ENCODE peak calls at places on chromosome 2, in seven cellular contexts. F is non-pigmented ciliary epithelial cell, T is amygdala, J is AG08396, N is vagina, G is GM03348, A is T-helper 9 cell. P is an unnamed sample.

GRCh38 chr2:75153221-75153620 is 46.1 kb downstream of the TACR1 start:
- DNase-seq in F (no peak), T (no peak), J (no peak), N (no peak), G (no peak), A (no peak), P (no peak)

GRCh38 chr2:33298233-33298632 is 178.2 kb upstream of the RASGRP3 start:
- DNase-seq in F (no peak), T (no peak), J (no peak), N (no peak), G (peak; percentile 70), A (no peak), P (no peak)

GRCh38 chr2:217477583-217477982 is 525.2 kb downstream of the TNS1 start:
- DNase-seq in F (no peak), T (no peak), J (no peak), N (no peak), G (no peak), A (no peak), P (no peak)

GRCh38 chr2:199458017-199458805 is 472 bp upstream of the SATB2 start:
- DNase-seq in F (no peak), T (no peak), J (peak; percentile 68), N (no peak), G (peak; percentile 69), A (no peak), P (no peak)

GRCh38 chr2:235378944-235379343 is 114.9 kb upstream of the AGAP1 start:
- DNase-seq in F (no peak), T (no peak), J (no peak), N (no peak), G (no peak), A (no peak), P (no peak)

GRCh38 chr2:204544961-204545860 is at the start of gene PARD3B:
- DNase-seq in F (no peak), T (no peak), J (peak; percentile 81), N (no peak), G (peak; percentile 87), A (no peak), P (peak; percentile 25)

GRCh38 chr2:200624660-200625059 is 38.8 kb downstream of the AOX1 start:
- DNase-seq in F (peak; percentile 84), T (no peak), J (no peak), N (no peak), G (peak; percentile 35), A (no peak), P (no peak)

GRCh38 chr2:8576525-8577157 is 105.2 kb upstream of the ID2 start:
- DNase-seq in F (no peak), T (no peak), J (no peak), N (peak; percentile 85), G (no peak), A (no peak), P (no peak)

GRCh38 chr2:171086352-171087290 is 74.1 kb downstream of the TLK1 start:
- DNase-seq in F (peak; percentile 15), T (no peak), J (peak; percentile 20), N (no peak), G (peak; percentile 40), A (peak; percentile 20), P (no peak)

GRCh38 chr2:43343573-43344304 is 117.3 kb upstream of the ZFP36L2 start:
- DNase-seq in F (peak; percentile 87), T (no peak), J (peak; percentile 77), N (no peak), G (peak; percentile 78), A (no peak), P (peak; percentile 55)

GRCh38 chr2:152613235-152613634 is 104.0 kb downstream of the PRPF40A start:
- DNase-seq in F (no peak), T (no peak), J (no peak), N (no peak), G (peak; percentile 22), A (no peak), P (no peak)

GRCh38 chr2:21118302-21118920 is 5.4 kb upstream of the TDRD15 start:
- DNase-seq in F (peak; percentile 4), T (peak; percentile 2), J (peak; percentile 19), N (no peak), G (peak; percentile 14), A (no peak), P (no peak)

GRCh38 chr2:86453838-86454237 is 12.7 kb downstream of the KDM3A start:
- DNase-seq in F (peak; percentile 48), T (no peak), J (no peak), N (no peak), G (peak; percentile 36), A (no peak), P (no peak)

GRCh38 chr2:144683063-144683740 is 163.3 kb upstream of the ZEB2 start:
- DNase-seq in F (no peak), T (no peak), J (no peak), N (no peak), G (peak; percentile 4), A (no peak), P (no peak)

GRCh38 chr2:8615252-8616083 is 66.4 kb upstream of the ID2 start:
- DNase-seq in F (no peak), T (no peak), J (no peak), N (no peak), G (no peak), A (no peak), P (peak; percentile 16)

GRCh38 chr2:42340045-42340937 is 20.7 kb downstream of the COX7A2L start:
- DNase-seq in F (no peak), T (no peak), J (no peak), N (no peak), G (no peak), A (no peak), P (no peak)

GRCh38 chr2:128314348-128315121 is 4.1 kb downstream of the HS6ST1 start:
- DNase-seq in F (no peak), T (no peak), J (no peak), N (no peak), G (no peak), A (no peak), P (no peak)

GRCh38 chr2:9613291-9613690 is 17.5 kb downstream of the YWHAQ start:
- DNase-seq in F (peak; percentile 45), T (no peak), J (peak; percentile 55), N (no peak), G (peak; percentile 72), A (no peak), P (no peak)

P was measured in omental fat pad.